ENCODE peak calls at places on chromosomes 12 and 14, in four cellular contexts. W is A549, L is IMR-90, D is transverse colon. K is an unnamed sample.

GRCh38 chr12:15984097-15984800 is 73.1 kb downstream of the DERA start:
- DNase-seq in W (no peak), L (peak), D (no peak), K (no peak)

GRCh38 chr12:68349921-68350606 is 17.9 kb upstream of the MDM1 start:
- DNase-seq in W (no peak), L (no peak), D (no peak), K (no peak)

GRCh38 chr12:112908548-112908947 is 1.8 kb downstream of the OAS1 start:
- DNase-seq in W (no peak), L (no peak), D (no peak), K (no peak)

GRCh38 chr14:71300474-71301359 is 393.5 kb downstream of the PCNX1 start:
- DNase-seq in W (no peak), L (peak), D (no peak), K (no peak)

GRCh38 chr14:80364274-80364673 is 153.0 kb upstream of the DIO2 start:
- DNase-seq in W (peak), L (peak), D (no peak), K (no peak)

GRCh38 chr12:105330938-105331804 is 680 bp downstream of the C12orf75 start:
- DNase-seq in W (no peak), L (no peak), D (peak), K (peak)

GRCh38 chr12:30753233-30753632 is 1.5 kb downstream of the CAPRIN2 start:
- DNase-seq in W (peak), L (peak), D (no peak), K (peak)

GRCh38 chr12:125140918-125141573 is 75.8 kb downstream of the AACS start:
- DNase-seq in W (peak), L (peak), D (no peak), K (no peak)

GRCh38 chr12:67721216-67721615 is 72.7 kb downstream of the DYRK2 start:
- DNase-seq in W (no peak), L (no peak), D (peak), K (peak)

GRCh38 chr14:71403673-71404072 is 496.4 kb downstream of the PCNX1 start:
- DNase-seq in W (no peak), L (peak), D (peak), K (peak)

GRCh38 chr12:94795520-94795919 is 145.2 kb upstream of the TMCC3 start:
- DNase-seq in W (peak), L (peak), D (no peak), K (no peak)

GRCh38 chr14:88078525-88078924 is 73.6 kb downstream of the GPR65 start:
- DNase-seq in W (no peak), L (no peak), D (no peak), K (no peak)
- TF ChIP-seq POLR2A in W (no peak), L (no peak), D (no peak), K (no peak)

GRCh38 chr14:23300687-23301223 is 1.9 kb downstream of the PPP1R3E start:
- DNase-seq in W (no peak), L (peak), D (peak), K (peak)

GRCh38 chr14:23299986-23300686 is 2.5 kb downstream of the PPP1R3E start:
- DNase-seq in W (no peak), L (no peak), D (no peak), K (no peak)

GRCh38 chr14:23301288-23301968 is 1.2 kb downstream of the PPP1R3E start:
- DNase-seq in W (peak), L (peak), D (peak), K (peak)

GRCh38 chr14:23302290-23303225 is at the start of gene PPP1R3E:
- DNase-seq in W (peak), L (peak), D (peak), K (peak)

GRCh38 chr14:23301969-23302289 is 730 bp downstream of the PPP1R3E start:
- DNase-seq in W (no peak), L (no peak), D (no peak), K (no peak)
- TF ChIP-seq POLR2A in W (peak), L (peak), D (peak), K (peak)

GRCh38 chr12:7061138-7061537 is 620 bp downstream of the C1S start:
- DNase-seq in W (no peak), L (no peak), D (no peak), K (no peak)

GRCh38 chr12:7058850-7059249 is 1.7 kb upstream of the C1S start:
- DNase-seq in W (no peak), L (no peak), D (no peak), K (no peak)

GRCh38 chr12:7059780-7060179 is 738 bp upstream of the C1S start:
- DNase-seq in W (no peak), L (no peak), D (no peak), K (no peak)

GRCh38 chr12:7061596-7061995 is 1.1 kb downstream of the C1S start:
- DNase-seq in W (no peak), L (no peak), D (no peak), K (no peak)

DNA sequence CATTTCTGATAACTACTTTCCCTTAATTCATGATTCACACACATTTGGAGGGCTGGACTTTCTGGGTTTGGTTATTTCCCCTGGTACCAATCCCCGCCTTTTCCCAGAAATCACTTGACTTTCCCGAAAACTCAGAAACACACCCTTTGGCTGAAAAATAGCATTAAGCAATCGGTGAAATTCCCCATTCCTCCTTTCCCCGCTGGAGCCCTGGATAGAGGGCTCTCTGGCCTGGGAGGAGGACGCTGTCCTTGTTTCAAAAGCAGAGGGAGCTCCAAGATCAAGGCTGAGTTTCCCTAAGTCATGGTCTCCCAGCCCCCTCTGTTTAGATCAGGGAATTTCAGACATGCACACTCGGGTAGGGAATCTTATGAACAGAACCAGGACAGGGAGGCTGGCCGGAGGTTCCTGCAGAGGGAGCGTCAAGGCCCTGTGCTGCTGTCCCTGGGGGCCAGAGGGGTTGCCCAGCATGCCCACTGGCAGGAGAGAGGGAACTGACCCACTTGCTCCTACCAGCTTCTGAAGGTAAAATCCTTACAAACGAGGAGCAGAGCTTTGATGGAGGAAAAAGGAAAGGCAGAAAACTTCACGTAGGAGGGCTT is at the start of gene C1S:
- DNase-seq in W (peak), L (peak), D (peak), K (no peak)
- TF ChIP-seq POLR2A in W (peak), L (peak), D (peak), K (no peak)

DNA sequence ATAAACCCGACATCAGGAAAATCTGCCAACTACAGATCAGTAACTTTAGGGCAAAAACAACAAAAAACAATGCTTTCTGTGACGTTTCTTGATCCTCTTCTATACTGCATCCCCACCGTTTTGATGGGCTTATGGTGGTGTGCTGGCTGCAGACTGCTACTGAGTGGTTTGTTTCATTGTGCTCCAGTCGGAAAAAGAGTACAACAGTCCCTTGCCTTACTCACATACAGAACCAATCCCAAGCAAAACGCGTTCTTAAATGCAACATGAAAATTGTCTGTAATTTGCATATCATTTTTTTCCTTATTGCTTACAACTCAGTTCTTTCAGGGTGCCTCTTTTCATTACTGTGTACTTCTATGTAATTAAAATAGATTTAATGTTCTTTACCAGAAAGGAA is 2.3 kb downstream of the ETV6 start:
- DNase-seq in W (no peak), L (peak), D (peak), K (peak)
- TF ChIP-seq POLR2A in W (no peak), L (no peak), D (peak), K (peak)

DNA sequence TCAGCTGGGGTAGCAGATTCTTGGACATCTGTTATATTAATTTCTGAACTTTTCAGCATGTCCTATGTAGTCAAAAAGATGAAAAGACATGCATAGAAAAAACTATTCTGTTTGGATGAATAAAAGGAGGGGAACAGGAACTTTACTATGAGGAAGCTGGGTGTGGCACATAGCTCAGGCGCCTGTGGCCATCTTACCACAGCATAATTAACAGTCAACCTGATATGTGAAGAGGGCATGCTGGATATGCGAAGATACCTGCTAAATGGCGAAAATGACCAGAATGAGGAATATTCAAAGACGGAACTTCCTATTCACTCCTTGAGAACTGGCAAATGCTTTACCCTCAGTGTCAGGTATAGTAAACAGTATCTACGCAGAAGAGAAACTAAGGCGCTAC is 18.4 kb downstream of the SETD3 start:
- DNase-seq in W (no peak), L (no peak), D (no peak), K (no peak)
- TF ChIP-seq POLR2A in W (no peak), L (no peak), D (no peak), K (no peak)

GRCh38 chr12:56362130-56363059 is at the start of gene APOF:
- DNase-seq in W (no peak), L (no peak), D (no peak), K (no peak)
- TF ChIP-seq POLR2A in W (no peak), L (no peak), D (no peak), K (no peak)

GRCh38 chr12:121579190-121579791 is 1.5 kb downstream of the KDM2B start:
- DNase-seq in W (no peak), L (no peak), D (peak), K (peak)
- TF ChIP-seq POLR2A in W (peak), L (no peak), D (no peak), K (no peak)

GRCh38 chr14:29168149-29168548 is 401.6 kb downstream of the FOXG1 start:
- DNase-seq in W (no peak), L (no peak), D (no peak), K (no peak)
- TF ChIP-seq POLR2A in W (no peak), L (no peak), D (no peak), K (no peak)

K was measured in erythroblast.